ENCODE peak calls at places on chromosomes 5 and 9, in eight cellular contexts. M is MM.1S; Z is T-cell; T is stimulated activated naive CD8-positive, alpha-beta T cell treated with anti-CD3 and anti-CD28 coated beads, Interleukin-15, amount 100 ng/mL, for 72 hours; O is gastrocnemius medialis; U is ELR; H is stimulated activated CD4-positive, alpha-beta T cell treated with anti-CD3 and anti-CD28 coated beads, Interleukin-2, amount 100 ng/mL, for 4 hours; J is Peyer's patch. D is an unnamed sample.

GRCh38 chr5:126718246-126718868 is 58.6 kb upstream of the LMNB1 start:
- DNase-seq in M (no peak), Z (no peak), T (no peak), O (no peak), U (no peak), H (no peak), J (no peak), D (no peak)

GRCh38 chr9:110257097-110257955 is 1.0 kb upstream of the TXN start:
- DNase-seq in M (peak), Z (no peak), T (no peak), O (peak), U (peak), H (no peak), J (peak), D (no peak)

GRCh38 chr5:38551020-38552017 is 5.1 kb downstream of the LIFR start:
- DNase-seq in M (peak), Z (no peak), T (no peak), O (no peak), U (peak), H (no peak), J (no peak), D (no peak)

GRCh38 chr5:76494201-76494600 is 91.1 kb downstream of the IQGAP2 start:
- DNase-seq in M (no peak), Z (no peak), T (no peak), O (no peak), U (no peak), H (no peak), J (no peak), D (no peak)

GRCh38 chr9:110994771-110995241 is 43.5 kb downstream of the LPAR1 start:
- DNase-seq in M (no peak), Z (no peak), T (no peak), O (no peak), U (no peak), H (no peak), J (no peak), D (no peak)

GRCh38 chr5:10801931-10802674 is 41.1 kb upstream of the DAP start:
- DNase-seq in M (peak), Z (no peak), T (no peak), O (no peak), U (no peak), H (no peak), J (no peak), D (no peak)

GRCh38 chr9:132192728-132193127 is 30.9 kb downstream of the NTNG2 start:
- DNase-seq in M (no peak), Z (no peak), T (no peak), O (no peak), U (no peak), H (no peak), J (no peak), D (peak)

GRCh38 chr5:19987594-19988345 is at the start of gene CDH18:
- DNase-seq in M (no peak), Z (no peak), T (no peak), O (no peak), U (peak), H (no peak), J (peak), D (peak)

GRCh38 chr5:169185626-169186025 is 115.3 kb downstream of the SLIT3 start:
- DNase-seq in M (no peak), Z (no peak), T (no peak), O (no peak), U (no peak), H (no peak), J (no peak), D (no peak)

GRCh38 chr9:109893222-109893621 is 113.2 kb downstream of the PALM2AKAP2 start:
- DNase-seq in M (peak), Z (no peak), T (no peak), O (no peak), U (no peak), H (no peak), J (no peak), D (no peak)

GRCh38 chr5:139755892-139756671 is 39.5 kb upstream of the PSD2 start:
- DNase-seq in M (no peak), Z (no peak), T (no peak), O (no peak), U (no peak), H (no peak), J (peak), D (no peak)

GRCh38 chr5:177578331-177578730 is 13.7 kb upstream of the TMED9 start:
- DNase-seq in M (no peak), Z (no peak), T (no peak), O (no peak), U (no peak), H (no peak), J (no peak), D (no peak)

GRCh38 chr9:87451149-87451548 is 46.5 kb upstream of the DAPK1 start:
- DNase-seq in M (no peak), Z (no peak), T (no peak), O (no peak), U (no peak), H (no peak), J (no peak), D (no peak)

GRCh38 chr9:106880081-106880480 is 17.1 kb downstream of the ZNF462 start:
- DNase-seq in M (no peak), Z (no peak), T (no peak), O (no peak), U (no peak), H (no peak), J (no peak), D (no peak)

GRCh38 chr5:74408150-74409043 is 232.1 kb downstream of the ENC1 start:
- DNase-seq in M (no peak), Z (no peak), T (no peak), O (no peak), U (no peak), H (no peak), J (no peak), D (no peak)

GRCh38 chr5:107467137-107467932 is 203.4 kb downstream of the EFNA5 start:
- DNase-seq in M (no peak), Z (no peak), T (no peak), O (no peak), U (no peak), H (no peak), J (no peak), D (no peak)

GRCh38 chr9:115164511-115164974 is 46.6 kb upstream of the TNC start:
- DNase-seq in M (peak), Z (no peak), T (no peak), O (no peak), U (peak), H (no peak), J (no peak), D (peak)

GRCh38 chr9:19085295-19085694 is 17.4 kb downstream of the HAUS6 start:
- DNase-seq in M (no peak), Z (no peak), T (no peak), O (no peak), U (peak), H (no peak), J (no peak), D (no peak)

GRCh38 chr9:81472701-81473100 is 216.6 kb downstream of the TLE1 start:
- DNase-seq in M (no peak), Z (no peak), T (no peak), O (no peak), U (no peak), H (no peak), J (no peak), D (no peak)

GRCh38 chr5:176534640-176535039 is 2.6 kb downstream of the RNF44 start:
- DNase-seq in M (no peak), Z (no peak), T (no peak), O (no peak), U (no peak), H (no peak), J (peak), D (no peak)

GRCh38 chr9:124285903-124286291 is 28.1 kb downstream of the NEK6 start:
- DNase-seq in M (peak), Z (no peak), T (peak), O (peak), U (peak), H (no peak), J (peak), D (no peak)

GRCh38 chr9:98707158-98708102 is 1.3 kb downstream of the GABBR2 start:
- DNase-seq in M (peak), Z (no peak), T (peak), O (no peak), U (peak), H (no peak), J (no peak), D (peak)

GRCh38 chr5:179828756-179829421 is 8.2 kb downstream of the SQSTM1 start:
- DNase-seq in M (no peak), Z (no peak), T (no peak), O (no peak), U (no peak), H (no peak), J (no peak), D (no peak)

GRCh38 chr5:61308699-61309098 is 23.4 kb upstream of the ZSWIM6 start:
- DNase-seq in M (no peak), Z (no peak), T (no peak), O (no peak), U (peak), H (no peak), J (no peak), D (no peak)

GRCh38 chr5:157820593-157821252 is 38.2 kb downstream of the CLINT1 start:
- DNase-seq in M (peak), Z (no peak), T (no peak), O (no peak), U (peak), H (no peak), J (no peak), D (no peak)

GRCh38 chr9:87751423-87751822 is 25.5 kb downstream of the CTSL start:
- DNase-seq in M (no peak), Z (no peak), T (no peak), O (no peak), U (no peak), H (no peak), J (no peak), D (no peak)

GRCh38 chr9:22158983-22159382 is 149.9 kb upstream of the CDKN2B start:
- DNase-seq in M (no peak), Z (no peak), T (no peak), O (peak), U (peak), H (no peak), J (peak), D (no peak)

GRCh38 chr9:130770679-130771442 is 64.2 kb upstream of the ABL1 start:
- DNase-seq in M (peak), Z (no peak), T (no peak), O (no peak), U (peak), H (no peak), J (no peak), D (peak)

GRCh38 chr5:61933787-61934626 is 372.0 kb upstream of the KIF2A start:
- DNase-seq in M (peak), Z (no peak), T (peak), O (no peak), U (peak), H (no peak), J (peak), D (no peak)

GRCh38 chr5:81256766-81257165 is 23.6 kb downstream of the CKMT2 start:
- DNase-seq in M (no peak), Z (no peak), T (no peak), O (no peak), U (no peak), H (no peak), J (no peak), D (no peak)

GRCh38 chr5:1262381-1262780 is 32.5 kb downstream of the TERT start:
- DNase-seq in M (no peak), Z (no peak), T (no peak), O (no peak), U (peak), H (no peak), J (no peak), D (no peak)

GRCh38 chr9:131732636-131733340 is 7.1 kb downstream of the RAPGEF1 start:
- DNase-seq in M (no peak), Z (peak), T (no peak), O (no peak), U (no peak), H (no peak), J (peak), D (no peak)

GRCh38 chr5:147223951-147224791 is 10.7 kb upstream of the STK32A start:
- DNase-seq in M (peak), Z (no peak), T (no peak), O (no peak), U (peak), H (no peak), J (no peak), D (no peak)

GRCh38 chr9:100294341-100294740 is 58.4 kb downstream of the TEX10 start:
- DNase-seq in M (no peak), Z (no peak), T (no peak), O (no peak), U (no peak), H (no peak), J (no peak), D (no peak)

GRCh38 chr5:95786821-95787408 is 35.6 kb downstream of the GLRX start:
- DNase-seq in M (no peak), Z (no peak), T (no peak), O (no peak), U (peak), H (no peak), J (no peak), D (no peak)

D was measured in NCI-H524 treated with DMSO at 0.1 percent for 48 hours.